ENCODE peak calls at places on chromosomes 6 and 20, in four cellular contexts. W is H1, Q is K562, J is GM12891. X is an unnamed sample.

GRCh38 chr6:126007795-126008194 is 21.5 kb downstream of the TRMT11 start:
- DNase-seq in W (no peak), J (no peak), Q (no peak), X (no peak)

GRCh38 chr20:52031206-52031573 is 160.4 kb downstream of the ZFP64 start:
- DNase-seq in Q (no peak), W (no peak), J (no peak), X (no peak)

GRCh38 chr6:64732888-64733287 is 974.1 kb downstream of the EYS start:
- DNase-seq in J (no peak), Q (no peak), W (no peak), X (no peak)

GRCh38 chr6:13488015-13488895 is 855 bp upstream of the GFOD1 start:
- DNase-seq in Q (no peak), J (peak), W (no peak), X (peak)

GRCh38 chr20:38316341-38316740 is 12.4 kb downstream of the BPI start:
- DNase-seq in J (no peak), Q (no peak), W (no peak), X (no peak)

GRCh38 chr6:118080547-118080946 is 173.5 kb downstream of the SLC35F1 start:
- DNase-seq in W (no peak), J (no peak), Q (no peak), X (no peak)

GRCh38 chr6:44481056-44481455 is 93.5 kb downstream of the CDC5L start:
- DNase-seq in Q (no peak), W (no peak), J (no peak), X (no peak)

GRCh38 chr6:143741480-143741879 is 63.7 kb downstream of the PHACTR2 start:
- DNase-seq in W (no peak), Q (no peak), J (no peak), X (no peak)

GRCh38 chr6:167689278-167689677 is 137.4 kb upstream of the AFDN start:
- DNase-seq in Q (no peak), W (no peak), J (no peak), X (no peak)

GRCh38 chr20:33578510-33578909 is 83.6 kb upstream of the C20orf144 start:
- DNase-seq in Q (no peak), W (no peak), J (no peak), X (no peak)

GRCh38 chr6:98539669-98540207 is 294.6 kb upstream of the POU3F2 start:
- DNase-seq in Q (no peak), W (no peak), J (no peak), X (no peak)

GRCh38 chr6:47729019-47729418 is 30.6 kb downstream of the ADGRF4 start:
- DNase-seq in Q (no peak), W (no peak), J (no peak), X (no peak)

GRCh38 chr20:645318-646106 is 7.5 kb downstream of the SRXN1 start:
- DNase-seq in Q (peak), J (peak), W (peak), X (peak)

GRCh38 chr6:141548969-141549368 is 583.8 kb upstream of the GJE1 start:
- DNase-seq in J (no peak), Q (no peak), W (no peak), X (no peak)

GRCh38 chr6:130322673-130323268 is 43.0 kb upstream of the TMEM200A start:
- DNase-seq in W (no peak), Q (peak), J (no peak), X (no peak)

GRCh38 chr6:46637145-46637544 is 15.5 kb downstream of the CYP39A1 start:
- DNase-seq in J (no peak), Q (no peak), W (no peak), X (no peak)

GRCh38 chr20:8127553-8128255 is 4.4 kb upstream of the PLCB1 start:
- DNase-seq in J (no peak), Q (no peak), W (no peak), X (no peak)

GRCh38 chr6:72691298-72691697 is 69.4 kb downstream of the KCNQ5 start:
- DNase-seq in J (no peak), Q (no peak), W (no peak), X (no peak)

GRCh38 chr20:37703338-37703660 is 9.5 kb downstream of the CTNNBL1 start:
- DNase-seq in W (no peak), Q (no peak), J (no peak), X (no peak)

GRCh38 chr20:49699200-49699992 is 14.3 kb downstream of the B4GALT5 start:
- DNase-seq in Q (no peak), J (no peak), W (no peak), X (peak)
- TF ChIP-seq TAF1 in Q (no peak), J (no peak), W (no peak), X (no peak)

DNA sequence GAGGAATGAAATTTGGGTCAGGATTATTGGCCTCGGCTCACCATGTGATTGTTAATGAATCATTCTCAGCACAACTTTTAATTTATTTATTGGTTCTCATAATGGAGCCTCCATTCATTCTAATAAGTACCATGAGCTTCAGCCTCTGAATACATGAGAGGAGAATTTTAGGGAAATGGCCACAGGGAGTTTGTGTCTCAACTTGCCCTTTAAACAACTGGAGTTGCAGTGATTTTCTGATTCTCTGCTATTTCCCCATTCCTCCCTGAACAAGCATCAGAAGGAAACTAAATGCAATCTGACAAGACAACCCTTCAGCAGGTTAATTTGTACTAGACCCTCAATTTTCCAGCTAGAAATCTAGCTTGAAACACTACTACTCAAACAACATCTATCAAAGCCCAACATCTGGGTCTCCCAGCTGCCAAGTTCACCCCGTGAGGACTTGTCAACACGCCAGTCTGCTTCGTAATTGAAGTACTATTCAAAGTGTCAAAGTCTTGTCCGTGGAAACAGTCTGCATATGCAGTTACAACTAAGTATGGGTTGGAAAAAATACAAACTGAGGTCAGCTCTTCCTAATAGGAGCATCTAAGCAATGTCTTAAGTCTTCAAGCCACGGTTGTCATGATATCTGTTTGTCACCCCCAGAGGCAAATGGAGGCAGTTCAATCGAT is 235.4 kb downstream of the CDH4 start:
- DNase-seq in W (no peak), Q (no peak), J (no peak), X (no peak)
- TF ChIP-seq TAF1 in W (no peak), Q (no peak), J (no peak), X (no peak)

DNA sequence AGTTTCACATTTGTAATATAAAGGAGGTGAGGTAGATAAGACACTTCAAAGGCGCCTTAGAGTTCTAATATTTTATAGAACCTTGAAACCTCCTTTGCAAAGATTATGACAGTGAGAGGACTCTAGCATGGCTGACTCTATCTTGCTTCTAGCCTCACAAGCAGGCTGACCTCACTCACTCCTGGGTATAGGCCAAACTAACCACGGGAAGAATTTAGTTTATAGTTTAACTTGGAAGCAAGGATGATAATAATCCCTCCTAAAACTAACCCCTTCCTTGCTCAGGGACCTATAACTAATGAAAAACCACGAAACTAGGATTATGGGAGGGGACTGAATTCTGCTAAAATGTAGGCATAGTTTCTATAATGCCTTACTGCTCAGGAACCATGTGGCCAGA is 84.3 kb downstream of the FILIP1 start:
- DNase-seq in J (no peak), Q (no peak), W (no peak), X (no peak)
- TF ChIP-seq TAF1 in J (no peak), Q (no peak), W (no peak), X (no peak)

GRCh38 chr6:136012198-136012884 is 160.8 kb downstream of the PDE7B start:
- DNase-seq in Q (no peak), J (no peak), W (no peak), X (no peak)

GRCh38 chr6:136016228-136017225 is 165.0 kb downstream of the PDE7B start:
- DNase-seq in Q (no peak), J (no peak), W (no peak), X (no peak)

GRCh38 chr6:136015531-136015930 is 164.0 kb downstream of the PDE7B start:
- DNase-seq in W (no peak), Q (no peak), J (no peak), X (no peak)

GRCh38 chr6:136012948-136013347 is 161.4 kb downstream of the PDE7B start:
- DNase-seq in W (no peak), Q (no peak), J (no peak), X (no peak)

DNA sequence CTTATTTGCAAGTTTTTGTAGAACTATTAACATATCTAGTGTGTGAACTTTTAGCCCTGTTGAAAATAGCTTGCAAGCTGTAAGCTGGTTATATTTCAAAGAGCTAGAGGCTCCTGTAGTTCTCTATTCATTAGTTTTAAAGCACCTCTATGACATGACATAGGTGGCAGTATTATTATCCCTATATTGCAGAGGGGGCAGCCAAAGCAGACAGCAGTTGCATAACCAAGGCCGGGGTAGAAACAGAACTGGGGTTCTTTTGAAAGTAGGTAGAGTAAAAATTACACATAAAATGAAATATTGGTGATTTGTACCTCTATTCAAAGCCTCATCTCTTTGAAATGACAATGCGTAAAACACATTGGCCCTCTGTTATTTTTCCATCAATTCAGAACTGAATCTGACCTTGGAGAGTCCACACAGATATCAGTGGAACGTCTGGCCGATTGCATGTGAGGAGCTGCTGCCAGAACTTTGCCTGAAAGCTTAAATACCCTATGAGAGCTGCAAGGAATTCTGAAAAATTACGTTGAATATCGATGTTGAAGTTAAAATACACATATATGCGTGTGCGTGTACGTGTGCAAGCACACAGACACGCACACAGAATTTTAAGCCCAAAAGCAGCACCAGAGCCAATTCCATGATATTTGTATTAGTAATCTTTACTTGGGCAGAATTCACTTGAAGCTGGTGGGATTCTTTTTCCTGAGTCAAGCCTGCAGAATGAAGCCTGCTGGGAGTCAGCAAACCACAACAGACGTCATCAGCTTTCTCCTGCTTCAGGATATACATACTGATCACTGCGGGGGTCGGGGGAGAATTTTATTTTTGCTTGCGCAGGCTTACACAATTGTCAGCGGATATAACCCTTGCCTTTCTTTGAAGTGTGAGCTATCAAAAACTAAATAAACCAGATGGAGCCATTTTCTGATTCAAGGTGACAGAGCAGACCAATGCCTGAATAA is 163.2 kb downstream of the PDE7B start:
- DNase-seq in W (no peak), J (no peak), Q (no peak), X (no peak)
- TF ChIP-seq TAF1 in W (no peak), J (no peak), Q (no peak), X (no peak)

GRCh38 chr6:74936886-74937285 is 269.0 kb downstream of the COL12A1 start:
- DNase-seq in J (no peak), Q (no peak), W (no peak), X (no peak)

GRCh38 chr6:74931567-74931966 is 274.3 kb downstream of the COL12A1 start:
- DNase-seq in Q (no peak), W (no peak), J (no peak), X (no peak)

GRCh38 chr6:74928203-74928602 is 277.6 kb downstream of the COL12A1 start:
- DNase-seq in J (no peak), Q (no peak), W (no peak), X (no peak)

GRCh38 chr6:74927299-74927698 is 278.6 kb downstream of the COL12A1 start:
- DNase-seq in Q (no peak), J (no peak), W (no peak), X (no peak)

DNA sequence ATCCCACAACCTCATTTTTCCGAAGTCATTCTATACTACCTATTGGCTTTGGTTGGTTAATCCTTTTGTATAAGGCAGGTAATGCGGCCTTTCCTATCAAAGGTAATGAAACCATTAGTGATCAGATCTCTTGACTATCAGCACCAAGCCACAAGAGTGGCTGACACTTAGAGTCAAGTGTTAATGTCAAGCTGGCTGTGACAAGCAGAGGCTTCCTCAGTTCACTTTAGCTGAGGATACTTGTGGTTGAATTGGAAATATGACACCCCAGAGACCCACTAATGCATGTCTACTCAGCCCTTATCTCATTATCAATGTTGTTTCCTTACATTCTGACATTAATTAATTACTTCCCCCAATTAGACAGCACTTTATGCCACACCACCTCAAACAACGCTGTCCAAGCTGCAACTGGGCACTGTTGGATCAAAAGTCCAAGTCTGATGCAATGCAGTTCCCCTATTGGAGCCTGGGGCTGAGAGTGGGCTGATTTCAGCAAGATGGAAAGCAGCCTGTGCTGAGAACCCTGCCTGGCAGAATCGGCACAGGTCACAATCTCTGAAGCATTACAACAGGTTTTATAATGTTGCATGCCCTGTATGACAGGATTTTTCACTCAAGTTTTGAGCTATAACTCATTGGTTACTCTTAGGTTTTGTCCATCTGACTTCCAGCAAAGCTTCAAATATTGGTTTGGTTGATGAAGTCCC is 273.5 kb downstream of the COL12A1 start:
- DNase-seq in Q (no peak), W (no peak), J (no peak), X (no peak)
- TF ChIP-seq TAF1 in Q (no peak), W (no peak), J (no peak), X (no peak)

DNA sequence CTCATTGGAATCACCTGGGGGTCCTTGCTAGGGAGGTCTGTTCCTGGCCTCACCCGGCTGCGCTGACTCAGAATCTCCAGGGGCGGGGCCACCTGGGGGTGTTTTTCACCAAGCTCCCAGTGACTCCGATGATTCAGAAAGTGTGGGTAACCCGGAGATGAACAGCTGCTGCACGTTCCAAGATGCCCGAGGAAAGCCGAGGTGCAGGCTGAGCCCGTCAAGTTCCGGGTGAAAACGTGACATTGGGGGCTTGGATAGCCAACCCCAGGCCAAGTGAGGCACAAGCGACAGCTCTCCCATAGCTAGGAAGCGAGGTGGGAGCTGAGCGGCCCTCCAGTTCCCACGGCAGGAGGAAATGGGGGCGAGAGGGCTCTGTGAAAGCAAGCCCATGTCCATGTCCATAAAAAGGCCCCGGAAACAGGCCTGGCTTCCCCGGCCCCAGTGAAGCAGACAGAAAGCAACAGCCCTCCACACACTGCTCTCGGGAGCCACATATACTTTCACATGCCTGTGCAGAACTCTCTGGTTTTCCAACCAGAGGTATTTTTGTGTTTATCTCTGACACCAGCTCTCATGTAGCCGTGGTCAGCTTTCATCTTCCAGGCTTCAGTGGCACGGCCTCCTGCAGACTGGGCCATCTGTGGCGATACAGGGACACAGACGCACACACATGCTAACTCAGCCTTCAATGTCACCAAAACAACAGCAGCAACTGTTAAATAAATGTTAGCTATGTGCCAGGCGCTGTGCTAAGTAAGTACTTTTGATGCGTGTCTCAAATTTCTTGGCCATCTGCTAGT is 90.6 kb upstream of the CCDC28A start:
- DNase-seq in J (no peak), W (no peak), Q (peak), X (no peak)
- TF ChIP-seq TAF1 in J (no peak), W (no peak), Q (no peak), X (no peak)

GRCh38 chr6:6841571-6841970 is 253.1 kb downstream of the LY86 start:
- DNase-seq in J (no peak), Q (no peak), W (no peak), X (no peak)
- TF ChIP-seq TAF1 in J (no peak), Q (no peak), W (no peak), X (no peak)

X was measured in GM12892.